ENCODE peak calls at places on chromosomes 7 and 10, in eight cellular contexts. One of them, this sample, is unnamed.

GRCh38 chr10:104300002-104300735 is 31.2 kb downstream of the GSTO2 start:
- DNase-seq in tibial nerve: no peak
- DNase-seq in heart right ventricle: peak; percentile 83
- DNase-seq in psoas muscle: no peak
- DNase-seq in AG04450: peak; percentile 94
- DNase-seq in fibroblast of pulmonary artery: peak; percentile 100
- DNase-seq in GM12865: no peak
- DNase-seq in kidney: no peak
- DNase-seq in this sample: peak; percentile 99

GRCh38 chr10:132355297-132355696 is 23.3 kb downstream of the LRRC27 start:
- DNase-seq in tibial nerve: no peak
- DNase-seq in heart right ventricle: no peak
- DNase-seq in psoas muscle: no peak
- DNase-seq in AG04450: no peak
- DNase-seq in fibroblast of pulmonary artery: no peak
- DNase-seq in GM12865: no peak
- DNase-seq in kidney: no peak
- DNase-seq in this sample: no peak

GRCh38 chr7:118068-118802 is 74.1 kb upstream of the FAM20C start:
- DNase-seq in tibial nerve: no peak
- DNase-seq in heart right ventricle: no peak
- DNase-seq in psoas muscle: no peak
- DNase-seq in AG04450: no peak
- DNase-seq in fibroblast of pulmonary artery: no peak
- DNase-seq in GM12865: no peak
- DNase-seq in kidney: no peak
- DNase-seq in this sample: no peak

GRCh38 chr10:34723746-34724145 is 91.3 kb downstream of the PARD3 start:
- DNase-seq in tibial nerve: peak; percentile 58
- DNase-seq in heart right ventricle: peak; percentile 67
- DNase-seq in psoas muscle: no peak
- DNase-seq in AG04450: no peak
- DNase-seq in fibroblast of pulmonary artery: peak; percentile 82
- DNase-seq in GM12865: peak; percentile 30
- DNase-seq in kidney: no peak
- DNase-seq in this sample: no peak

GRCh38 chr10:57102234-57102633 is 741.2 kb upstream of the ZWINT start:
- DNase-seq in tibial nerve: no peak
- DNase-seq in heart right ventricle: no peak
- DNase-seq in psoas muscle: no peak
- DNase-seq in AG04450: no peak
- DNase-seq in fibroblast of pulmonary artery: no peak
- DNase-seq in GM12865: no peak
- DNase-seq in kidney: no peak
- DNase-seq in this sample: no peak

GRCh38 chr7:41481353-41481752 is 221.5 kb downstream of the INHBA start:
- DNase-seq in tibial nerve: no peak
- DNase-seq in heart right ventricle: no peak
- DNase-seq in psoas muscle: no peak
- DNase-seq in AG04450: peak; percentile 36
- DNase-seq in fibroblast of pulmonary artery: peak; percentile 52
- DNase-seq in GM12865: no peak
- DNase-seq in kidney: no peak
- DNase-seq in this sample: no peak

GRCh38 chr7:48090095-48090805 is 1.2 kb downstream of the UPP1 start:
- DNase-seq in tibial nerve: no peak
- DNase-seq in heart right ventricle: peak; percentile 48
- DNase-seq in psoas muscle: peak; percentile 66
- DNase-seq in AG04450: no peak
- DNase-seq in fibroblast of pulmonary artery: peak; percentile 51
- DNase-seq in GM12865: no peak
- DNase-seq in kidney: peak; percentile 89
- DNase-seq in this sample: no peak

GRCh38 chr7:584122-584465 is 64.4 kb upstream of the PDGFA start:
- DNase-seq in tibial nerve: no peak
- DNase-seq in heart right ventricle: no peak
- DNase-seq in psoas muscle: peak; percentile 54
- DNase-seq in AG04450: no peak
- DNase-seq in fibroblast of pulmonary artery: no peak
- DNase-seq in GM12865: no peak
- DNase-seq in kidney: peak; percentile 77
- DNase-seq in this sample: no peak

GRCh38 chr10:98326621-98327027 is 58.6 kb upstream of the LOXL4 start:
- DNase-seq in tibial nerve: no peak
- DNase-seq in heart right ventricle: no peak
- DNase-seq in psoas muscle: no peak
- DNase-seq in AG04450: no peak
- DNase-seq in fibroblast of pulmonary artery: no peak
- DNase-seq in GM12865: no peak
- DNase-seq in kidney: no peak
- DNase-seq in this sample: peak; percentile 32

GRCh38 chr10:85702768-85703167 is 663.8 kb downstream of the GRID1 start:
- DNase-seq in tibial nerve: no peak
- DNase-seq in heart right ventricle: no peak
- DNase-seq in psoas muscle: no peak
- DNase-seq in AG04450: no peak
- DNase-seq in fibroblast of pulmonary artery: no peak
- DNase-seq in GM12865: no peak
- DNase-seq in kidney: no peak
- DNase-seq in this sample: no peak

GRCh38 chr10:50623299-50624153 is at the start of gene SGMS1:
- DNase-seq in tibial nerve: peak; percentile 69
- DNase-seq in heart right ventricle: peak; percentile 88
- DNase-seq in psoas muscle: peak; percentile 93
- DNase-seq in AG04450: peak; percentile 59
- DNase-seq in fibroblast of pulmonary artery: peak; percentile 88
- DNase-seq in GM12865: peak; percentile 93
- DNase-seq in kidney: peak; percentile 97
- DNase-seq in this sample: peak; percentile 62

GRCh38 chr10:50622497-50623298 is 1.1 kb downstream of the SGMS1 start:
- DNase-seq in tibial nerve: peak; percentile 40
- DNase-seq in heart right ventricle: peak; percentile 44
- DNase-seq in psoas muscle: peak; percentile 64
- DNase-seq in AG04450: no peak
- DNase-seq in fibroblast of pulmonary artery: peak; percentile 50
- DNase-seq in GM12865: no peak
- DNase-seq in kidney: peak; percentile 87
- DNase-seq in this sample: no peak

GRCh38 chr10:50624866-50625491 is 1.2 kb upstream of the SGMS1 start:
- DNase-seq in tibial nerve: peak; percentile 57
- DNase-seq in heart right ventricle: peak; percentile 54
- DNase-seq in psoas muscle: peak; percentile 85
- DNase-seq in AG04450: no peak
- DNase-seq in fibroblast of pulmonary artery: peak; percentile 64
- DNase-seq in GM12865: peak; percentile 85
- DNase-seq in kidney: no peak
- DNase-seq in this sample: no peak

GRCh38 chr10:50625663-50626062 is 1.9 kb upstream of the SGMS1 start:
- DNase-seq in tibial nerve: no peak
- DNase-seq in heart right ventricle: no peak
- DNase-seq in psoas muscle: no peak
- DNase-seq in AG04450: no peak
- DNase-seq in fibroblast of pulmonary artery: peak; percentile 25
- DNase-seq in GM12865: peak; percentile 17
- DNase-seq in kidney: no peak
- DNase-seq in this sample: no peak

DNA sequence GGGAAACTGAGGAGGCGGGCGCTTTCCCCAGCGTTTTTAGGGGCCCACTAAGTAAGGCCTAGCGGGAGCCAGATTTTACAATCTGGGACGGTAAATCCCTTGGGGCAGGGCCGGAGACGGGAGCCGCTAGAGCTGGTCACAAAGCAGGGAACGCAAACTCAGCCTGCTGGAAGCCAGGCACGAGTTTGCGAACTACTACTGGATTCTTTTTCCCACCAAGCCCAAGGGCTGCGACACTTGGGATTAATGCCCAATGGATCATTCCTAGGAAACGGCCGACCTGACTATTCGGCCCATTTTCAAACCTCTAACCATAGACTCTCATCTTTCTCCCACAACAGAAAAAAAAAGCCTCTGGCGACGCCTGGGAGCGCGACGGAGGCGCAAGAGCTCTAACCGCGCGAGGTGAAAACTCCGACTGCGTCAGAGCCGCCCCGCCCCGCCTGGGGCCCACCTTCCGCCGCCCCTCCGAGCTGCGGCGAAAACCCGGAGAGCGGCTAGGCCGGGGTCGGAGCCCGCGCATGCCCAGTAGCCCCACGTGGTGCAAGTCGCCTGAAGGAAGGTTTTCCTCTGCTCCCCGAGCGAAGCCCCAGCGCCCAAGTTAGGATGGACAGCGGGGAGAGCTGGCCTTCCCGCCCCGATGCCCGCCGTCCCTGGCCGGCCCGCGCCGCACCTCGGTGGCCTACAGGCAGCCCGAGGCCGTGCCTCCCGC is 554 bp upstream of the SGMS1 start:
- DNase-seq in tibial nerve: peak; percentile 89
- DNase-seq in heart right ventricle: peak; percentile 97
- DNase-seq in psoas muscle: peak; percentile 99
- DNase-seq in AG04450: peak; percentile 85
- DNase-seq in fibroblast of pulmonary artery: peak; percentile 96
- DNase-seq in GM12865: peak; percentile 98
- DNase-seq in kidney: peak; percentile 99
- DNase-seq in this sample: peak; percentile 84
- TF ChIP-seq CTCF in tibial nerve: no peak
- TF ChIP-seq CTCF in heart right ventricle: no peak
- TF ChIP-seq CTCF in psoas muscle: no peak
- TF ChIP-seq CTCF in AG04450: no peak
- TF ChIP-seq CTCF in fibroblast of pulmonary artery: no peak
- TF ChIP-seq CTCF in GM12865: no peak
- TF ChIP-seq CTCF in kidney: no peak
- TF ChIP-seq CTCF in this sample: no peak

DNA sequence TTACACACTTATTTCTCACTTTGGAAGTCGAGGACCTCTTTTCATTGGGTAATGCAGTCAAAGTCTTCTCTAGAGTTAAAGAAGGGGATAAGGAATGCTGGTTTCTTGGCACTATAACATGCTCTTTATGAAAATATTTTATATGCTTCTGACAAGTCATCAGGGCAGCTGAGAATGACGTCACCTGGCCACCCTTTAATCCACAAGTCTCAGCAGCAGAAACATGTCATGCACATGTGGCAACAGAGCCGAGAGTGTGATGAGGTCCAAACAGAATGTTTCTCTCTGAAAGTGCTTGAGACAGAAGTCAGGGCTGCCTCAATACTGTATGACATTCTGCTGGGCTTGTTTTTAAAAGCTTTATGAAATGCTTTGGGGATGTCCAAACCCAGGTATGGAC is 63.5 kb upstream of the C10orf90 start:
- DNase-seq in tibial nerve: no peak
- DNase-seq in heart right ventricle: no peak
- DNase-seq in psoas muscle: no peak
- DNase-seq in AG04450: no peak
- DNase-seq in fibroblast of pulmonary artery: peak; percentile 7
- DNase-seq in GM12865: no peak
- DNase-seq in kidney: no peak
- DNase-seq in this sample: peak; percentile 47
- H3K4me3 ChIP-seq in tibial nerve: no peak overlapping the region
- H3K4me3 ChIP-seq in heart right ventricle: no peak overlapping the region
- H3K4me3 ChIP-seq in psoas muscle: no peak overlapping the region
- H3K4me3 ChIP-seq in AG04450: no peak overlapping the region
- H3K4me3 ChIP-seq in fibroblast of pulmonary artery: no peak overlapping the region
- H3K4me3 ChIP-seq in GM12865: no peak overlapping the region
- H3K4me3 ChIP-seq in kidney: no peak overlapping the region
- H3K4me3 ChIP-seq in this sample: no peak overlapping the region

GRCh38 chr7:116093516-116094301 is 63.1 kb upstream of the TFEC start:
- DNase-seq in tibial nerve: no peak
- DNase-seq in heart right ventricle: no peak
- DNase-seq in psoas muscle: no peak
- DNase-seq in AG04450: no peak
- DNase-seq in fibroblast of pulmonary artery: no peak
- DNase-seq in GM12865: no peak
- DNase-seq in kidney: no peak
- DNase-seq in this sample: no peak

GRCh38 chr7:116101709-116102108 is 71.1 kb upstream of the TFEC start:
- DNase-seq in tibial nerve: no peak
- DNase-seq in heart right ventricle: no peak
- DNase-seq in psoas muscle: no peak
- DNase-seq in AG04450: no peak
- DNase-seq in fibroblast of pulmonary artery: peak; percentile 44
- DNase-seq in GM12865: no peak
- DNase-seq in kidney: no peak
- DNase-seq in this sample: no peak

GRCh38 chr7:116098175-116098574 is 67.6 kb upstream of the TFEC start:
- DNase-seq in tibial nerve: no peak
- DNase-seq in heart right ventricle: no peak
- DNase-seq in psoas muscle: no peak
- DNase-seq in AG04450: no peak
- DNase-seq in fibroblast of pulmonary artery: no peak
- DNase-seq in GM12865: no peak
- DNase-seq in kidney: no peak
- DNase-seq in this sample: no peak

GRCh38 chr7:116097365-116098009 is 66.9 kb upstream of the TFEC start:
- DNase-seq in tibial nerve: no peak
- DNase-seq in heart right ventricle: no peak
- DNase-seq in psoas muscle: no peak
- DNase-seq in AG04450: no peak
- DNase-seq in fibroblast of pulmonary artery: peak; percentile 80
- DNase-seq in GM12865: no peak
- DNase-seq in kidney: no peak
- DNase-seq in this sample: no peak
- TF ChIP-seq CTCF in tibial nerve: no peak
- TF ChIP-seq CTCF in heart right ventricle: no peak
- TF ChIP-seq CTCF in psoas muscle: no peak
- TF ChIP-seq CTCF in AG04450: no peak
- TF ChIP-seq CTCF in fibroblast of pulmonary artery: peak; percentile 33
- TF ChIP-seq CTCF in GM12865: no peak
- TF ChIP-seq CTCF in kidney: no peak
- TF ChIP-seq CTCF in this sample: no peak

GRCh38 chr7:100211342-100211780 is 8.4 kb upstream of the PVRIG start:
- DNase-seq in tibial nerve: no peak
- DNase-seq in heart right ventricle: no peak
- DNase-seq in psoas muscle: no peak
- DNase-seq in AG04450: no peak
- DNase-seq in fibroblast of pulmonary artery: no peak
- DNase-seq in GM12865: peak; percentile 86
- DNase-seq in kidney: no peak
- DNase-seq in this sample: no peak

GRCh38 chr7:100209493-100209892 is 10.3 kb upstream of the PVRIG start:
- DNase-seq in tibial nerve: no peak
- DNase-seq in heart right ventricle: no peak
- DNase-seq in psoas muscle: no peak
- DNase-seq in AG04450: no peak
- DNase-seq in fibroblast of pulmonary artery: no peak
- DNase-seq in GM12865: no peak
- DNase-seq in kidney: no peak
- DNase-seq in this sample: no peak

GRCh38 chr7:100212631-100213286 is 7.0 kb upstream of the PVRIG start:
- DNase-seq in tibial nerve: no peak
- DNase-seq in heart right ventricle: no peak
- DNase-seq in psoas muscle: no peak
- DNase-seq in AG04450: no peak
- DNase-seq in fibroblast of pulmonary artery: no peak
- DNase-seq in GM12865: no peak
- DNase-seq in kidney: no peak
- DNase-seq in this sample: no peak

GRCh38 chr7:100210803-100211202 is 8.9 kb upstream of the PVRIG start:
- DNase-seq in tibial nerve: no peak
- DNase-seq in heart right ventricle: no peak
- DNase-seq in psoas muscle: no peak
- DNase-seq in AG04450: no peak
- DNase-seq in fibroblast of pulmonary artery: no peak
- DNase-seq in GM12865: no peak
- DNase-seq in kidney: no peak
- DNase-seq in this sample: no peak

GRCh38 chr7:100208911-100209408 is 10.8 kb upstream of the PVRIG start:
- DNase-seq in tibial nerve: no peak
- DNase-seq in heart right ventricle: no peak
- DNase-seq in psoas muscle: no peak
- DNase-seq in AG04450: no peak
- DNase-seq in fibroblast of pulmonary artery: no peak
- DNase-seq in GM12865: peak; percentile 91
- DNase-seq in kidney: no peak
- DNase-seq in this sample: no peak
- H3K4me3 ChIP-seq in tibial nerve: no peak overlapping the region
- H3K4me3 ChIP-seq in heart right ventricle: no peak overlapping the region
- H3K4me3 ChIP-seq in psoas muscle: no peak overlapping the region
- H3K4me3 ChIP-seq in AG04450: no peak overlapping the region
- H3K4me3 ChIP-seq in fibroblast of pulmonary artery: no peak overlapping the region
- H3K4me3 ChIP-seq in GM12865: peak overlapping the region; percentile 33
- H3K4me3 ChIP-seq in kidney: peak overlapping the region; percentile 29
- H3K4me3 ChIP-seq in this sample: no peak overlapping the region

This sample was measured in retinal pigment epithelial cell.